ENCODE peak calls at places on chromosomes 4 and X, in seven cellular contexts. C is GM23248; M is tibial nerve; I is CD8-positive, alpha-beta memory T cell; R is transverse colon; D is effector memory CD4-positive, alpha-beta T cell; G is IMR-90. N is an unnamed sample. For H3K27me3 and H3K4me1, the result is how much of the 10 kb centered on the place peaks cover.

GRCh38 chrX:152817082-152817744 is 13.3 kb downstream of the CETN2 start:
- DNase-seq in C (peak), M (no peak), I (no peak), R (peak), D (no peak), G (peak), N (peak)

GRCh38 chr4:67152976-67153375 is 392.3 kb downstream of the CENPC start:
- DNase-seq in C (no peak), M (no peak), I (no peak), R (no peak), D (no peak), G (no peak), N (no peak)

GRCh38 chr4:59762344-59762743 is 1437.8 kb upstream of the ADGRL3 start:
- DNase-seq in C (no peak), M (no peak), I (no peak), R (no peak), D (no peak), G (no peak), N (no peak)

GRCh38 chr4:121472937-121473721 is 92.3 kb upstream of the QRFPR start:
- DNase-seq in C (no peak), M (no peak), I (no peak), R (no peak), D (no peak), G (no peak), N (no peak)

GRCh38 chr4:161498155-161498554 is 665.6 kb downstream of the FSTL5 start:
- DNase-seq in C (no peak), M (no peak), I (no peak), R (no peak), D (no peak), G (no peak), N (no peak)

GRCh38 chrX:100407784-100408642 is 2.1 kb downstream of the PCDH19 start:
- DNase-seq in C (no peak), M (no peak), I (no peak), R (no peak), D (no peak), G (no peak), N (no peak)

GRCh38 chrX:10722804-10723364 is 102.5 kb upstream of the MID1 start:
- DNase-seq in C (peak), M (peak), I (no peak), R (peak), D (no peak), G (peak), N (peak)

GRCh38 chr4:176268963-176269362 is at the start of gene ASB5:
- DNase-seq in C (no peak), M (no peak), I (no peak), R (no peak), D (no peak), G (no peak), N (no peak)

GRCh38 chrX:46642145-46642544 is 68.6 kb downstream of the CHST7 start:
- DNase-seq in C (peak), M (no peak), I (peak), R (no peak), D (no peak), G (peak), N (peak)

GRCh38 chrX:111101580-111101979 is 5.6 kb downstream of the PAK3 start:
- DNase-seq in C (no peak), M (no peak), I (no peak), R (no peak), D (no peak), G (no peak), N (no peak)

GRCh38 chrX:18278448-18278847 is 57.8 kb upstream of the BEND2 start:
- DNase-seq in C (no peak), M (no peak), I (no peak), R (no peak), D (no peak), G (no peak), N (no peak)

GRCh38 chr4:95761441-95761840 is 78.5 kb upstream of the PDHA2 start:
- DNase-seq in C (no peak), M (no peak), I (no peak), R (no peak), D (no peak), G (peak), N (no peak)

GRCh38 chrX:115940888-115941332 is 229.6 kb upstream of the AGTR2 start:
- DNase-seq in C (peak), M (no peak), I (peak), R (peak), D (no peak), G (peak), N (peak)

GRCh38 chrX:112819013-112819635 is 21.5 kb downstream of the AMOT start:
- DNase-seq in C (peak), M (no peak), I (no peak), R (no peak), D (no peak), G (peak), N (no peak)

GRCh38 chrX:150201391-150201790 is 161.7 kb upstream of the MAMLD1 start:
- DNase-seq in C (no peak), M (no peak), I (no peak), R (no peak), D (no peak), G (no peak), N (no peak)

GRCh38 chr4:90030953-90031352 is 96.2 kb upstream of the CCSER1 start:
- DNase-seq in C (no peak), M (no peak), I (no peak), R (no peak), D (no peak), G (no peak), N (no peak)

GRCh38 chr4:6732441-6733357 is 16.7 kb downstream of the BLOC1S4 start:
- DNase-seq in C (peak), M (peak), I (no peak), R (peak), D (no peak), G (peak), N (no peak)

GRCh38 chrX:12974217-12974796 is 603 bp upstream of the TMSB4X start:
- DNase-seq in C (peak), M (peak), I (no peak), R (peak), D (no peak), G (peak), N (no peak)

GRCh38 chr4:153564630-153565525 is 98.7 kb downstream of the TMEM131L start:
- DNase-seq in C (peak), M (no peak), I (no peak), R (no peak), D (no peak), G (peak), N (no peak)

GRCh38 chr4:10181745-10182445 is 65.3 kb upstream of the WDR1 start:
- DNase-seq in C (no peak), M (no peak), I (no peak), R (no peak), D (no peak), G (no peak), N (no peak)

GRCh38 chrX:55908685-55909212 is 191.2 kb downstream of the RRAGB start:
- DNase-seq in C (peak), M (no peak), I (no peak), R (peak), D (no peak), G (no peak), N (peak)

GRCh38 chrX:139204576-139204902 is 326.0 kb upstream of the F9 start:
- DNase-seq in C (no peak), M (no peak), I (no peak), R (no peak), D (no peak), G (no peak), N (no peak)
- H3K27me3 ChIP-seq in C (under half), M (under half), I (under half), R (under half), D (under half), G (under half), N (under half)

DNA sequence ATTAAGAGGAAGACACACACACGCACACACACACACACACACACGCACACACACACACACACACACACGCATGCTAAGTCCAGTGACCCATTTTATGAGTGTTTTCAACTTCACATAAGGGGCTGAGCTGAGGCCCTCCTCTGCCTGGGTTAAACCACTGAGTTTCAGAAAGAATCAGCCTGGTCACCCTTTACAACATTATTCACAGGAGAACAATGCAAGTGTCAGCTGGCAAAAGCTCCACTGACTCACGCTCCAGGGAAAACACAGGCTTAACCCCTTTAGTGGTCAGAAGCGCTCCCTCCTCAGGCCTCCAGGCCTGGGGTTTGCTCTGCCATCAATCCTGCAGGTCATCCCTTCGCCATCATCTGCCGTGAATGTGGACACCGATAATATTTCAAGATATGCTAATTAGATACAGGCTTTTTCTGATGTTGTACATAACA is 46.9 kb downstream of the ACOX3 start:
- DNase-seq in C (peak), M (peak), I (no peak), R (peak), D (no peak), G (peak), N (no peak)
- H3K4me3 ChIP-seq in C (peak), M (peak), I (no peak), R (no peak), D (no peak), G (no peak), N (no peak)

DNA sequence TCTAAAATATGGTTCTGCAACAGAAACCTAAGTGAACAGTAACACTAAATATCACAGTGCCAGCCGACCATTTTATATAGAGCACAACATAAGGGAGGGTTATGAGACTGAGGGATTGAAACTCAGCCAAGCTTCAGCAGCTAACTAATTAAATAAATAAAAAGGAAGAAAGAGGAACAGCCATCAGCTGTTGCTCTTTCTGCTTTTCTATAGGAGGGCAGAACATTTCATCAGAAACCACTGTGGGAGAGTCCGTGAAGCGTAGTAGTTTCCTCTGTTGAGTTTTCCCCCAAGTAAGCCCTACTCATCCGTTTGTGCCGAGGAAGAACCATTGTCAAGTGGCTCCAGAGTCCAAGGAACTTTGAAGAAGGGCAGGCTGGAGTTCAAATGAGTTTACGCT is 74.5 kb downstream of the PPARGC1A start:
- DNase-seq in C (no peak), M (no peak), I (no peak), R (no peak), D (no peak), G (no peak), N (no peak)
- H3K4me1 ChIP-seq in C (under half), M (under half), I (under half), R (under half), D (under half), G (under half), N (under half)

GRCh38 chrX:54422168-54422567 is 18.0 kb upstream of the TSR2 start:
- DNase-seq in C (no peak), M (no peak), I (no peak), R (no peak), D (no peak), G (no peak), N (no peak)

GRCh38 chrX:54419559-54420302 is 20.5 kb upstream of the TSR2 start:
- DNase-seq in C (no peak), M (no peak), I (no peak), R (no peak), D (no peak), G (no peak), N (no peak)

GRCh38 chrX:54427837-54428424 is 12.3 kb upstream of the TSR2 start:
- DNase-seq in C (no peak), M (no peak), I (no peak), R (no peak), D (no peak), G (no peak), N (no peak)

DNA sequence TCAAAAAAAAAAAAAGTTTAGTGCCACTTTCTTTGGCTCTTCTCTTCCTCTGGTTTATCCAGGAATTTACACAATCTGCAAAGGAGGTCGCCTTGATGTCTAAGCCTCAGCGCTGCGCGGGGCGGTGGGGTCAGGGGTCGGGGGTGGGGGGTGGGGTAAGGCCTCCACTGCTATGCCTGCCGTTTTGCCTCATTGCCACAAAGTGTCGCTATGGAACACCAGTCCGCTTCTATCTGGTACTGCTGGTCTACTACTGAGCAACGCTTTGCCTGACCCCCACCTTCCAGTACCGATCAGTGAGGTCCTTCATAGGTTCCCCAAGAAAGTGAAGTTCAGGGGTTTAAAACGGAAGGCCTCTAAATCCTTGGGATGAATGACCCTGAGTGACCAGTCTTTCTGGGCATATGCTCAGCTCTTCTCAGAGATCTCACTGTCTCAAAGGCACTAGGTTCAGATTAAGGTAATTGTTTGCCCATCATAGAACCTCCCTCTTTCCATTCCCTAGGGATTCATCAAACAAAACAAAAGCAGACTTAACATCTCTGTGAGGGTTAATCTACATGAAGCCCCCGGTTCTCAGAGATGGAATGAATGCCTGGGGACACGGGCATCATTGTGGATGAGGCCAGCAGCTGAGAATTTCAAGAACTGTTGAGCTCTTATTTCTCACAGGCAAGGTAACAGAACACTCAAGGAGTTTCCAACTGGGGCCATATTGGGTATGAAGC is 16.9 kb upstream of the TSR2 start:
- DNase-seq in C (no peak), M (no peak), I (no peak), R (no peak), D (no peak), G (no peak), N (no peak)
- H3K27me3 ChIP-seq in C (under half), M (under half), I (under half), R (under half), D (under half), G (under half), N (under half)

GRCh38 chrX:104135677-104136076 is 21.1 kb downstream of the SLC25A53 start:
- DNase-seq in C (no peak), M (no peak), I (no peak), R (no peak), D (no peak), G (no peak), N (no peak)
- H3K4me3 ChIP-seq in C (no peak), M (no peak), I (no peak), R (no peak), D (no peak), G (no peak), N (no peak)

N was measured in CD4-positive, CD25-positive, alpha-beta regulatory T cell.